ENCODE peak calls at places on chromosomes 13 and 19, in five cellular contexts. E is naive B cell; S is anterior cingulate cortex; C is nephron progenitor cell; U is stimulated activated CD4-positive, alpha-beta T cell treated with anti-CD3 and anti-CD28 coated beads, Interleukin-1b, Interleukin-23, amount 100 ng/mL, for 24 hours. V is an unnamed sample.

GRCh38 chr13:20921572-20921971 is 19.0 kb upstream of the XPO4 start:
- DNase-seq in E (no peak), S (no peak), C (no peak), U (no peak), V (no peak)

GRCh38 chr19:29285878-29286277 is 72.9 kb upstream of the UQCRFS1 start:
- DNase-seq in E (no peak), S (no peak), C (peak; percentile 53), U (no peak), V (no peak)

GRCh38 chr19:800360-801029 is 3.2 kb downstream of the PTBP1 start:
- DNase-seq in E (no peak), S (no peak), C (no peak), U (no peak), V (no peak)

GRCh38 chr13:113998781-113999617 is 25.1 kb upstream of the C13orf46 start:
- DNase-seq in E (no peak), S (no peak), C (no peak), U (no peak), V (no peak)

GRCh38 chr19:44948763-44949374 is 3.0 kb downstream of the APOC2 start:
- DNase-seq in E (no peak), S (no peak), C (no peak), U (no peak), V (no peak)

GRCh38 chr19:10339380-10339960 is at the start of gene ICAM3:
- DNase-seq in E (peak; percentile 71), S (no peak), C (no peak), U (peak; percentile 26), V (no peak)

GRCh38 chr13:102035969-102036368 is 365.9 kb downstream of the FGF14 start:
- DNase-seq in E (no peak), S (no peak), C (no peak), U (no peak), V (no peak)

GRCh38 chr19:18282021-18282787 is 782 bp upstream of the JUND start:
- DNase-seq in E (no peak), S (no peak), C (no peak), U (no peak), V (no peak)

GRCh38 chr19:30692517-30692870 is 320.3 kb downstream of the ZNF536 start:
- DNase-seq in E (no peak), S (no peak), C (no peak), U (no peak), V (no peak)

GRCh38 chr19:34217952-34218817 is 36.2 kb upstream of the GARRE1 start:
- DNase-seq in E (peak; percentile 53), S (no peak), C (no peak), U (no peak), V (peak; percentile 58)

GRCh38 chr19:57708641-57709354 is at the start of gene ZNF154:
- DNase-seq in E (peak; percentile 81), S (peak; percentile 20), C (peak; percentile 30), U (no peak), V (no peak)

GRCh38 chr13:35700661-35701060 is 224.2 kb upstream of the MAB21L1 start:
- DNase-seq in E (no peak), S (no peak), C (no peak), U (no peak), V (no peak)

GRCh38 chr19:5805465-5806132 is 732 bp downstream of the NRTN start:
- DNase-seq in E (peak; percentile 45), S (no peak), C (peak; percentile 95), U (no peak), V (peak; percentile 41)

V was measured in NCI-H2107.